ENCODE peak calls at places on chromosomes 1 and 21, in nine cellular contexts. One of them, this sample, is unnamed.

GRCh38 chr21:43362928-43363314 is 64.0 kb downstream of the SIK1 start:
- DNase-seq in right lobe of liver: no peak
- DNase-seq in psoas muscle: no peak
- DNase-seq in adrenal gland: no peak
- DNase-seq in GM23338: no peak
- DNase-seq in left ventricle myocardium inferior: no peak
- DNase-seq in tibial nerve: no peak
- DNase-seq in heart right ventricle: no peak
- DNase-seq in A549: no peak
- DNase-seq in this sample: no peak

GRCh38 chr1:47598357-47598756 is 160.5 kb downstream of the FOXD2 start:
- DNase-seq in right lobe of liver: no peak
- DNase-seq in psoas muscle: no peak
- DNase-seq in adrenal gland: no peak
- DNase-seq in GM23338: no peak
- DNase-seq in left ventricle myocardium inferior: no peak
- DNase-seq in tibial nerve: no peak
- DNase-seq in heart right ventricle: no peak
- DNase-seq in A549: no peak
- DNase-seq in this sample: no peak

GRCh38 chr1:98327151-98327918 is 334.2 kb upstream of the SNX7 start:
- DNase-seq in right lobe of liver: no peak
- DNase-seq in psoas muscle: no peak
- DNase-seq in adrenal gland: no peak
- DNase-seq in GM23338: no peak
- DNase-seq in left ventricle myocardium inferior: no peak
- DNase-seq in tibial nerve: no peak
- DNase-seq in heart right ventricle: no peak
- DNase-seq in A549: no peak
- DNase-seq in this sample: no peak

GRCh38 chr1:168752171-168752570 is 23.2 kb upstream of the DPT start:
- DNase-seq in right lobe of liver: no peak
- DNase-seq in psoas muscle: no peak
- DNase-seq in adrenal gland: no peak
- DNase-seq in GM23338: no peak
- DNase-seq in left ventricle myocardium inferior: no peak
- DNase-seq in tibial nerve: no peak
- DNase-seq in heart right ventricle: no peak
- DNase-seq in A549: peak; percentile 49
- DNase-seq in this sample: no peak

GRCh38 chr1:41533016-41533730 is 48.7 kb upstream of the EDN2 start:
- DNase-seq in right lobe of liver: peak; percentile 24
- DNase-seq in psoas muscle: no peak
- DNase-seq in adrenal gland: no peak
- DNase-seq in GM23338: no peak
- DNase-seq in left ventricle myocardium inferior: no peak
- DNase-seq in tibial nerve: no peak
- DNase-seq in heart right ventricle: no peak
- DNase-seq in A549: no peak
- DNase-seq in this sample: no peak

GRCh38 chr1:101240041-101240430 is 3.2 kb downstream of the S1PR1 start:
- DNase-seq in right lobe of liver: no peak
- DNase-seq in psoas muscle: no peak
- DNase-seq in adrenal gland: peak; percentile 13
- DNase-seq in GM23338: no peak
- DNase-seq in left ventricle myocardium inferior: no peak
- DNase-seq in tibial nerve: no peak
- DNase-seq in heart right ventricle: peak; percentile 58
- DNase-seq in A549: no peak
- DNase-seq in this sample: no peak

GRCh38 chr1:180860535-180860934 is 52.2 kb upstream of the KIAA1614 start:
- DNase-seq in right lobe of liver: no peak
- DNase-seq in psoas muscle: no peak
- DNase-seq in adrenal gland: no peak
- DNase-seq in GM23338: no peak
- DNase-seq in left ventricle myocardium inferior: no peak
- DNase-seq in tibial nerve: no peak
- DNase-seq in heart right ventricle: no peak
- DNase-seq in A549: no peak
- DNase-seq in this sample: no peak

GRCh38 chr1:224503161-224504118 is 68.8 kb upstream of the WDR26 start:
- DNase-seq in right lobe of liver: peak; percentile 97
- DNase-seq in psoas muscle: peak; percentile 88
- DNase-seq in adrenal gland: peak; percentile 85
- DNase-seq in GM23338: peak; percentile 87
- DNase-seq in left ventricle myocardium inferior: peak; percentile 94
- DNase-seq in tibial nerve: peak; percentile 66
- DNase-seq in heart right ventricle: peak; percentile 91
- DNase-seq in A549: peak; percentile 59
- DNase-seq in this sample: peak; percentile 42

GRCh38 chr1:43235451-43236121 is 34.2 kb upstream of the TMEM125 start:
- DNase-seq in right lobe of liver: peak; percentile 88
- DNase-seq in psoas muscle: no peak
- DNase-seq in adrenal gland: no peak
- DNase-seq in GM23338: no peak
- DNase-seq in left ventricle myocardium inferior: no peak
- DNase-seq in tibial nerve: no peak
- DNase-seq in heart right ventricle: no peak
- DNase-seq in A549: no peak
- DNase-seq in this sample: no peak

GRCh38 chr1:47572731-47573505 is 135.1 kb downstream of the FOXD2 start:
- DNase-seq in right lobe of liver: no peak
- DNase-seq in psoas muscle: no peak
- DNase-seq in adrenal gland: no peak
- DNase-seq in GM23338: peak; percentile 36
- DNase-seq in left ventricle myocardium inferior: no peak
- DNase-seq in tibial nerve: no peak
- DNase-seq in heart right ventricle: no peak
- DNase-seq in A549: no peak
- DNase-seq in this sample: no peak

GRCh38 chr1:29414091-29414490 is 177.8 kb downstream of the PTPRU start:
- DNase-seq in right lobe of liver: no peak
- DNase-seq in psoas muscle: no peak
- DNase-seq in adrenal gland: no peak
- DNase-seq in GM23338: no peak
- DNase-seq in left ventricle myocardium inferior: no peak
- DNase-seq in tibial nerve: no peak
- DNase-seq in heart right ventricle: no peak
- DNase-seq in A549: no peak
- DNase-seq in this sample: no peak

GRCh38 chr1:11397151-11397902 is 81.6 kb upstream of the DISP3 start:
- DNase-seq in right lobe of liver: no peak
- DNase-seq in psoas muscle: no peak
- DNase-seq in adrenal gland: no peak
- DNase-seq in GM23338: peak; percentile 37
- DNase-seq in left ventricle myocardium inferior: no peak
- DNase-seq in tibial nerve: no peak
- DNase-seq in heart right ventricle: no peak
- DNase-seq in A549: no peak
- DNase-seq in this sample: no peak

GRCh38 chr1:8398677-8399076 is 80.8 kb downstream of the SLC45A1 start:
- DNase-seq in right lobe of liver: no peak
- DNase-seq in psoas muscle: no peak
- DNase-seq in adrenal gland: no peak
- DNase-seq in GM23338: no peak
- DNase-seq in left ventricle myocardium inferior: no peak
- DNase-seq in tibial nerve: no peak
- DNase-seq in heart right ventricle: no peak
- DNase-seq in A549: no peak
- DNase-seq in this sample: no peak

GRCh38 chr1:229410370-229410691 is 23.6 kb downstream of the ACTA1 start:
- DNase-seq in right lobe of liver: no peak
- DNase-seq in psoas muscle: no peak
- DNase-seq in adrenal gland: no peak
- DNase-seq in GM23338: no peak
- DNase-seq in left ventricle myocardium inferior: no peak
- DNase-seq in tibial nerve: no peak
- DNase-seq in heart right ventricle: no peak
- DNase-seq in A549: no peak
- DNase-seq in this sample: no peak

DNA sequence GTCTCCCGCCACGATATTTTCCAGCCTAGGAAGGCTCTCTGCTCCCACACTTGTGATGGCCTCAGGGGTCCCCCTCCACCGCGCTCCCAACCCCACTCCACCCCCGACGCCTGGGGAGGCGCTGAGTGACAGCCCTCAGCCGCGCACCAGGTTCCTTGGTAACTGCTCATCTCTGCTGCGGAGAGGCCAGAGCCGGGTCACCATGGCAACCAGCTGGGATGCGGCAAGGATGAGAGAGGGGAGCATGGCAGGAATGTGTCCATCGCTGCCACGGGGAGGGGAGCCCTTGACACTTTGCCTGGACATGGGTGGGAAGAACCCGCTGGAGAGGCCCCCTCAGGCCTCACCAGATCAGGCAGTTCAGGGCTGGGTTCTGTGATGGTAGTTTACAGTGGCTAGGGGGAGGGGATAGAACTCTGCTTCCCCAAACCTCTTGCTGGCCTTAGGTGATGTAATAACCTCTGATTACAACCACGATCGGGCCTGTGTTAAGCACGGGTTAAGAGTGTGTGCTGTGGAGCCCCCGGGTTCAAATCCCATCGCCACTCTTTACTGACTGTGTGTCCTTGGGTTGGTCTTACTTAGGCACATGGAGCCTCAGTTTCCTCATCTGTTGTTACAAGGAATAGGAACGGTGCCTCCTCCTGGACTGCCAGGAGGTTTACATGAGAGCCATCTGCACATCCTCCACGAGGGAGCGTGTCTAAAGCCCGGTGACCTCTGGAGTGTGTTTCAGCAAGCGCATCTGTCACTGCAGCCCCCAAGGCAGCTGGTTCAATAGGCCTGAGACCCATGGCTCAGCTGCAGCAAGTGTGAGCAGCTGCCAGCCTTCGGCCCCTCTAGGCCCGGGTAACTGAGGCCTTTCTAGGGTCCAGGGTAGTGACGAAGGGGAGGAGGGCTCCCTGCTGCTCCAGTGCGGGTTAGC is 6.3 kb downstream of the KIF17 start:
- DNase-seq in right lobe of liver: no peak
- DNase-seq in psoas muscle: no peak
- DNase-seq in adrenal gland: no peak
- DNase-seq in GM23338: peak; percentile 57
- DNase-seq in left ventricle myocardium inferior: no peak
- DNase-seq in tibial nerve: no peak
- DNase-seq in heart right ventricle: no peak
- DNase-seq in A549: no peak
- DNase-seq in this sample: no peak
- TF ChIP-seq CTCF in right lobe of liver: no peak
- TF ChIP-seq CTCF in psoas muscle: no peak
- TF ChIP-seq CTCF in adrenal gland: no peak
- TF ChIP-seq CTCF in GM23338: peak; percentile 29
- TF ChIP-seq CTCF in left ventricle myocardium inferior: no peak
- TF ChIP-seq CTCF in tibial nerve: no peak
- TF ChIP-seq CTCF in heart right ventricle: no peak
- TF ChIP-seq CTCF in A549: no peak
- TF ChIP-seq CTCF in this sample: no peak

GRCh38 chr1:26851106-26851684 is 11.8 kb upstream of the SFN start:
- DNase-seq in right lobe of liver: no peak
- DNase-seq in psoas muscle: no peak
- DNase-seq in adrenal gland: no peak
- DNase-seq in GM23338: peak; percentile 34
- DNase-seq in left ventricle myocardium inferior: no peak
- DNase-seq in tibial nerve: no peak
- DNase-seq in heart right ventricle: no peak
- DNase-seq in A549: no peak
- DNase-seq in this sample: no peak
- TF ChIP-seq CTCF in right lobe of liver: no peak
- TF ChIP-seq CTCF in psoas muscle: no peak
- TF ChIP-seq CTCF in adrenal gland: no peak
- TF ChIP-seq CTCF in GM23338: peak; percentile 20
- TF ChIP-seq CTCF in left ventricle myocardium inferior: no peak
- TF ChIP-seq CTCF in tibial nerve: no peak
- TF ChIP-seq CTCF in heart right ventricle: no peak
- TF ChIP-seq CTCF in A549: no peak
- TF ChIP-seq CTCF in this sample: no peak

GRCh38 chr21:28795251-28795650 is 197.4 kb downstream of the LTN1 start:
- DNase-seq in right lobe of liver: no peak
- DNase-seq in psoas muscle: no peak
- DNase-seq in adrenal gland: no peak
- DNase-seq in GM23338: no peak
- DNase-seq in left ventricle myocardium inferior: no peak
- DNase-seq in tibial nerve: no peak
- DNase-seq in heart right ventricle: no peak
- DNase-seq in A549: no peak
- DNase-seq in this sample: no peak

GRCh38 chr21:28790335-28790734 is 202.3 kb downstream of the LTN1 start:
- DNase-seq in right lobe of liver: no peak
- DNase-seq in psoas muscle: no peak
- DNase-seq in adrenal gland: no peak
- DNase-seq in GM23338: no peak
- DNase-seq in left ventricle myocardium inferior: no peak
- DNase-seq in tibial nerve: no peak
- DNase-seq in heart right ventricle: no peak
- DNase-seq in A549: no peak
- DNase-seq in this sample: no peak

GRCh38 chr21:28791595-28792282 is 200.9 kb downstream of the LTN1 start:
- DNase-seq in right lobe of liver: no peak
- DNase-seq in psoas muscle: no peak
- DNase-seq in adrenal gland: no peak
- DNase-seq in GM23338: no peak
- DNase-seq in left ventricle myocardium inferior: no peak
- DNase-seq in tibial nerve: no peak
- DNase-seq in heart right ventricle: no peak
- DNase-seq in A549: no peak
- DNase-seq in this sample: no peak

GRCh38 chr21:28794341-28794970 is 198.2 kb downstream of the LTN1 start:
- DNase-seq in right lobe of liver: no peak
- DNase-seq in psoas muscle: no peak
- DNase-seq in adrenal gland: no peak
- DNase-seq in GM23338: no peak
- DNase-seq in left ventricle myocardium inferior: no peak
- DNase-seq in tibial nerve: no peak
- DNase-seq in heart right ventricle: no peak
- DNase-seq in A549: no peak
- DNase-seq in this sample: no peak

DNA sequence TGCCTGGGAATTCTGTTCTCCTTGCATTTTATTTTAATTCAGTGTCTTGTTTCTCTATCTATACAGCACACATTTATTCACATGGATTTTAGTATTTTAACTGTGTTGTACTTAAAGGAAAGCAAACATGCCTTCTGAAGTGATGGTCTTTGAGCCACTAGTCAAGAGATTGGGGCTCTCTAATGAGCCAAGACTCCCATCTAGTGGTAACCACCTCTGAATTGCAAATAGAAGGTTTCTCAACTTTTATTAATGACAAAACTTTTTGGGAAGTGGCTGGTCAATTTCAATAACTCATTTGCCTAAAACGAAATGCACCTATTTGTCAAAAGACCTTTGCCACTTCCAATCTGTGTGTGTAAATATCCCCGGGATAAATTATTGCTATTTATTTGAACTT is 199.6 kb downstream of the LTN1 start:
- DNase-seq in right lobe of liver: no peak
- DNase-seq in psoas muscle: no peak
- DNase-seq in adrenal gland: no peak
- DNase-seq in GM23338: peak; percentile 58
- DNase-seq in left ventricle myocardium inferior: no peak
- DNase-seq in tibial nerve: no peak
- DNase-seq in heart right ventricle: peak; percentile 28
- DNase-seq in A549: no peak
- DNase-seq in this sample: no peak
- TF ChIP-seq CTCF in right lobe of liver: peak; percentile 46
- TF ChIP-seq CTCF in psoas muscle: peak; percentile 18
- TF ChIP-seq CTCF in adrenal gland: no peak
- TF ChIP-seq CTCF in GM23338: peak; percentile 63
- TF ChIP-seq CTCF in left ventricle myocardium inferior: peak; percentile 71
- TF ChIP-seq CTCF in tibial nerve: peak; percentile 11
- TF ChIP-seq CTCF in heart right ventricle: peak; percentile 61
- TF ChIP-seq CTCF in A549: no peak
- TF ChIP-seq CTCF in this sample: peak; percentile 33

GRCh38 chr1:215076312-215076711 is 6.2 kb upstream of the KCNK2 start:
- DNase-seq in right lobe of liver: no peak
- DNase-seq in psoas muscle: no peak
- DNase-seq in adrenal gland: peak; percentile 29
- DNase-seq in GM23338: peak; percentile 75
- DNase-seq in left ventricle myocardium inferior: no peak
- DNase-seq in tibial nerve: no peak
- DNase-seq in heart right ventricle: no peak
- DNase-seq in A549: no peak
- DNase-seq in this sample: no peak
- TF ChIP-seq CTCF in right lobe of liver: peak; percentile 47
- TF ChIP-seq CTCF in psoas muscle: peak; percentile 8
- TF ChIP-seq CTCF in adrenal gland: no peak
- TF ChIP-seq CTCF in GM23338: peak; percentile 71
- TF ChIP-seq CTCF in left ventricle myocardium inferior: no peak
- TF ChIP-seq CTCF in tibial nerve: no peak
- TF ChIP-seq CTCF in heart right ventricle: no peak
- TF ChIP-seq CTCF in A549: peak; percentile 33
- TF ChIP-seq CTCF in this sample: peak; percentile 49

This sample was measured in progenitor cell of endocrine pancreas.